ENCODE peak calls at places on chromosomes 12 and 14, in seven cellular contexts. G is activated T-helper 1 cell treated with anti-CD3 and anti-CD28 coated beads, Interleukin-2, amount 50 U/mL, for 16 hours; V is lung; Z is MCF 10A; H is activated naive CD4-positive, alpha-beta T cell; I is germinal center; Q is NCI-H526. P is an unnamed sample.

GRCh38 chr12:49070971-49071370 is 1.2 kb upstream of the RHEBL1 start:
- DNase-seq in G (no peak), V (no peak), Z (no peak), H (no peak), I (no peak), Q (no peak), P (no peak)

GRCh38 chr12:85036241-85036707 is at the start of the genes LRRIQ1 and TSPAN19:
- DNase-seq in G (no peak), V (peak; percentile 82), Z (peak; percentile 93), H (no peak), I (peak; percentile 23), Q (peak; percentile 79), P (no peak)

GRCh38 chr12:120406080-120406479 is 31.8 kb upstream of the COX6A1 start:
- DNase-seq in G (no peak), V (no peak), Z (no peak), H (no peak), I (no peak), Q (no peak), P (no peak)

GRCh38 chr12:59070534-59070933 is 150.2 kb upstream of the LRIG3 start:
- DNase-seq in G (no peak), V (no peak), Z (no peak), H (no peak), I (no peak), Q (no peak), P (no peak)

GRCh38 chr12:104458645-104459555 is 2.2 kb downstream of the CHST11 start:
- DNase-seq in G (no peak), V (no peak), Z (peak; percentile 49), H (no peak), I (peak; percentile 28), Q (no peak), P (peak; percentile 35)

GRCh38 chr12:106303202-106303820 is 778 bp downstream of the TCP11L2 start:
- DNase-seq in G (peak; percentile 84), V (peak; percentile 85), Z (peak; percentile 74), H (peak; percentile 90), I (peak; percentile 75), Q (peak; percentile 26), P (peak; percentile 93)

GRCh38 chr14:90788031-90788430 is 28.2 kb downstream of the TTC7B start:
- DNase-seq in G (no peak), V (no peak), Z (no peak), H (no peak), I (no peak), Q (no peak), P (no peak)

GRCh38 chr14:43877351-43877900 is 629.7 kb downstream of the FSCB start:
- DNase-seq in G (no peak), V (no peak), Z (no peak), H (no peak), I (no peak), Q (no peak), P (no peak)

GRCh38 chr14:79721399-79722084 is 489.8 kb downstream of the DIO2 start:
- DNase-seq in G (no peak), V (no peak), Z (no peak), H (no peak), I (no peak), Q (no peak), P (no peak)

GRCh38 chr14:83253870-83254269 is 1720.2 kb upstream of the SEL1L start:
- DNase-seq in G (no peak), V (no peak), Z (no peak), H (no peak), I (no peak), Q (no peak), P (no peak)